ENCODE peak calls at places on chromosome 20, in ten cellular contexts. F is mucosa of descending colon; U is heart right ventricle; S is foreskin fibroblast; Q is naive thymus-derived CD4-positive, alpha-beta T cell; L is neuronal stem cell; B is HL-60; N is PC-9; J is left ventricle myocardium inferior; K is cardiac fibroblast. W is an unnamed sample.

GRCh38 chr20:40681684-40682083 is 7.4 kb downstream of the MAFB start:
- DNase-seq in F (no peak), U (no peak), S (no peak), Q (no peak), L (no peak), B (no peak), N (no peak), J (no peak), K (no peak), W (no peak)

GRCh38 chr20:38303908-38304379 is at the start of gene BPI:
- DNase-seq in F (no peak), U (no peak), S (no peak), Q (no peak), L (no peak), B (peak), N (no peak), J (peak), K (no peak), W (no peak)

GRCh38 chr20:48489656-48490055 is 338.1 kb downstream of the PREX1 start:
- DNase-seq in F (no peak), U (no peak), S (no peak), Q (no peak), L (no peak), B (no peak), N (no peak), J (no peak), K (no peak), W (no peak)

GRCh38 chr20:63911171-63911570 is 16.2 kb downstream of the DNAJC5 start:
- DNase-seq in F (peak), U (no peak), S (no peak), Q (no peak), L (no peak), B (no peak), N (peak), J (no peak), K (peak), W (no peak)

GRCh38 chr20:36768768-36769430 is 4.7 kb downstream of the DSN1 start:
- DNase-seq in F (no peak), U (no peak), S (no peak), Q (no peak), L (no peak), B (no peak), N (no peak), J (no peak), K (peak), W (no peak)

GRCh38 chr20:15528386-15529111 is 1044.7 kb downstream of the KIF16B start:
- DNase-seq in F (no peak), U (no peak), S (no peak), Q (no peak), L (no peak), B (no peak), N (no peak), J (no peak), K (no peak), W (no peak)

GRCh38 chr20:20457392-20458126 is 89.7 kb downstream of the INSM1 start:
- DNase-seq in F (no peak), U (no peak), S (no peak), Q (no peak), L (no peak), B (no peak), N (no peak), J (no peak), K (peak), W (no peak)

GRCh38 chr20:53571555-53572286 is 21.9 kb downstream of the ZNF217 start:
- DNase-seq in F (no peak), U (no peak), S (no peak), Q (no peak), L (no peak), B (no peak), N (no peak), J (no peak), K (no peak), W (no peak)

GRCh38 chr20:15036938-15037337 is 699.5 kb upstream of the FLRT3 start:
- DNase-seq in F (no peak), U (no peak), S (no peak), Q (no peak), L (no peak), B (no peak), N (no peak), J (no peak), K (no peak), W (no peak)

GRCh38 chr20:9059931-9060330 is 9.0 kb upstream of the PLCB4 start:
- DNase-seq in F (no peak), U (no peak), S (peak), Q (no peak), L (no peak), B (no peak), N (no peak), J (no peak), K (no peak), W (no peak)

GRCh38 chr20:1491281-1491840 is at the start of gene SIRPB2:
- DNase-seq in F (no peak), U (peak), S (no peak), Q (no peak), L (no peak), B (peak), N (no peak), J (peak), K (peak), W (no peak)

GRCh38 chr20:38243617-38244016 is 16.9 kb downstream of the KIAA1755 start:
- DNase-seq in F (no peak), U (no peak), S (no peak), Q (no peak), L (no peak), B (peak), N (no peak), J (no peak), K (no peak), W (no peak)

GRCh38 chr20:42589976-42590639 is 599.6 kb downstream of the PTPRT start:
- DNase-seq in F (no peak), U (no peak), S (no peak), Q (no peak), L (no peak), B (no peak), N (no peak), J (no peak), K (no peak), W (no peak)

GRCh38 chr20:47703748-47704147 is 81.5 kb downstream of the SULF2 start:
- DNase-seq in F (no peak), U (no peak), S (no peak), Q (no peak), L (no peak), B (no peak), N (no peak), J (no peak), K (peak), W (no peak)

GRCh38 chr20:17691758-17692157 is 8.0 kb upstream of the BANF2 start:
- DNase-seq in F (no peak), U (no peak), S (no peak), Q (no peak), L (no peak), B (no peak), N (no peak), J (no peak), K (no peak), W (no peak)

GRCh38 chr20:44218441-44218840 is 7.9 kb upstream of the OSER1 start:
- DNase-seq in F (no peak), U (no peak), S (no peak), Q (peak), L (no peak), B (no peak), N (no peak), J (no peak), K (no peak), W (no peak)

GRCh38 chr20:52422574-52423463 is 231.2 kb upstream of the ZFP64 start:
- DNase-seq in F (no peak), U (no peak), S (no peak), Q (no peak), L (no peak), B (no peak), N (no peak), J (no peak), K (no peak), W (no peak)

GRCh38 chr20:59640267-59640666 is 35.9 kb downstream of the PHACTR3 start:
- DNase-seq in F (no peak), U (no peak), S (no peak), Q (no peak), L (no peak), B (no peak), N (no peak), J (no peak), K (no peak), W (no peak)

GRCh38 chr20:37406010-37406998 is 60.4 kb downstream of the SRC start:
- DNase-seq in F (peak), U (no peak), S (no peak), Q (no peak), L (no peak), B (peak), N (peak), J (peak), K (peak), W (no peak)

GRCh38 chr20:34941224-34941623 is 14.4 kb downstream of the GSS start:
- DNase-seq in F (no peak), U (no peak), S (no peak), Q (no peak), L (no peak), B (no peak), N (no peak), J (no peak), K (no peak), W (no peak)

GRCh38 chr20:17917832-17918618 is 50.6 kb downstream of the SNX5 start:
- DNase-seq in F (no peak), U (no peak), S (no peak), Q (no peak), L (no peak), B (no peak), N (no peak), J (no peak), K (no peak), W (no peak)

GRCh38 chr20:11496382-11496781 is 421.3 kb upstream of the BTBD3 start:
- DNase-seq in F (no peak), U (no peak), S (no peak), Q (no peak), L (no peak), B (no peak), N (peak), J (no peak), K (no peak), W (no peak)

GRCh38 chr20:33339515-33340058 is 56.6 kb downstream of the BPIFB1 start:
- DNase-seq in F (no peak), U (no peak), S (no peak), Q (no peak), L (no peak), B (no peak), N (no peak), J (no peak), K (no peak), W (no peak)

GRCh38 chr20:17782768-17783167 is 83.0 kb downstream of the BANF2 start:
- DNase-seq in F (no peak), U (no peak), S (no peak), Q (no peak), L (no peak), B (no peak), N (no peak), J (no peak), K (no peak), W (peak)

GRCh38 chr20:59749293-59749680 is 144.9 kb downstream of the PHACTR3 start:
- DNase-seq in F (no peak), U (no peak), S (peak), Q (no peak), L (no peak), B (no peak), N (no peak), J (no peak), K (peak), W (no peak)

GRCh38 chr20:40882173-40882572 is 146.4 kb upstream of the TOP1 start:
- DNase-seq in F (no peak), U (no peak), S (no peak), Q (no peak), L (no peak), B (no peak), N (no peak), J (no peak), K (no peak), W (no peak)

GRCh38 chr20:17849901-17850673 is 118.5 kb downstream of the SNX5 start:
- DNase-seq in F (no peak), U (peak), S (peak), Q (no peak), L (no peak), B (no peak), N (peak), J (peak), K (peak), W (no peak)

GRCh38 chr20:30489604-30490003 is 767.9 kb upstream of the DEFB115 start:
- DNase-seq in F (no peak), U (no peak), S (no peak), Q (no peak), L (no peak), B (no peak), N (no peak), J (no peak), K (no peak), W (no peak)

GRCh38 chr20:5195655-5196054 is 68.8 kb downstream of the CDS2 start:
- DNase-seq in F (no peak), U (no peak), S (peak), Q (no peak), L (no peak), B (no peak), N (no peak), J (no peak), K (no peak), W (no peak)

GRCh38 chr20:46894579-46894958 is at the start of gene EYA2:
- DNase-seq in F (peak), U (no peak), S (no peak), Q (no peak), L (peak), B (no peak), N (no peak), J (peak), K (no peak), W (no peak)

GRCh38 chr20:12808006-12808567 is 200.7 kb upstream of the SPTLC3 start:
- DNase-seq in F (no peak), U (no peak), S (no peak), Q (no peak), L (no peak), B (no peak), N (no peak), J (no peak), K (no peak), W (no peak)

GRCh38 chr20:40532103-40532502 is 156.9 kb downstream of the MAFB start:
- DNase-seq in F (no peak), U (no peak), S (no peak), Q (no peak), L (no peak), B (no peak), N (peak), J (no peak), K (peak), W (no peak)

GRCh38 chr20:14820771-14821170 is 483.4 kb upstream of the FLRT3 start:
- DNase-seq in F (no peak), U (no peak), S (no peak), Q (no peak), L (no peak), B (no peak), N (no peak), J (no peak), K (no peak), W (no peak)

GRCh38 chr20:13348301-13349239 is 127.5 kb downstream of the ISM1 start:
- DNase-seq in F (no peak), U (no peak), S (no peak), Q (no peak), L (no peak), B (no peak), N (no peak), J (no peak), K (peak), W (no peak)

GRCh38 chr20:37539956-37540455 is 12.3 kb upstream of the BLCAP start:
- DNase-seq in F (no peak), U (no peak), S (no peak), Q (no peak), L (no peak), B (no peak), N (no peak), J (no peak), K (no peak), W (no peak)

GRCh38 chr20:37114012-37114411 is 18.2 kb upstream of the RBL1 start:
- DNase-seq in F (peak), U (no peak), S (no peak), Q (no peak), L (no peak), B (no peak), N (no peak), J (no peak), K (no peak), W (no peak)

GRCh38 chr20:54221996-54222890 is 14.4 kb downstream of the PFDN4 start:
- DNase-seq in F (no peak), U (no peak), S (no peak), Q (no peak), L (no peak), B (no peak), N (no peak), J (no peak), K (no peak), W (no peak)

GRCh38 chr20:47335251-47336012 is 21.1 kb downstream of the ZMYND8 start:
- DNase-seq in F (no peak), U (no peak), S (no peak), Q (no peak), L (no peak), B (no peak), N (no peak), J (no peak), K (no peak), W (no peak)

DNA sequence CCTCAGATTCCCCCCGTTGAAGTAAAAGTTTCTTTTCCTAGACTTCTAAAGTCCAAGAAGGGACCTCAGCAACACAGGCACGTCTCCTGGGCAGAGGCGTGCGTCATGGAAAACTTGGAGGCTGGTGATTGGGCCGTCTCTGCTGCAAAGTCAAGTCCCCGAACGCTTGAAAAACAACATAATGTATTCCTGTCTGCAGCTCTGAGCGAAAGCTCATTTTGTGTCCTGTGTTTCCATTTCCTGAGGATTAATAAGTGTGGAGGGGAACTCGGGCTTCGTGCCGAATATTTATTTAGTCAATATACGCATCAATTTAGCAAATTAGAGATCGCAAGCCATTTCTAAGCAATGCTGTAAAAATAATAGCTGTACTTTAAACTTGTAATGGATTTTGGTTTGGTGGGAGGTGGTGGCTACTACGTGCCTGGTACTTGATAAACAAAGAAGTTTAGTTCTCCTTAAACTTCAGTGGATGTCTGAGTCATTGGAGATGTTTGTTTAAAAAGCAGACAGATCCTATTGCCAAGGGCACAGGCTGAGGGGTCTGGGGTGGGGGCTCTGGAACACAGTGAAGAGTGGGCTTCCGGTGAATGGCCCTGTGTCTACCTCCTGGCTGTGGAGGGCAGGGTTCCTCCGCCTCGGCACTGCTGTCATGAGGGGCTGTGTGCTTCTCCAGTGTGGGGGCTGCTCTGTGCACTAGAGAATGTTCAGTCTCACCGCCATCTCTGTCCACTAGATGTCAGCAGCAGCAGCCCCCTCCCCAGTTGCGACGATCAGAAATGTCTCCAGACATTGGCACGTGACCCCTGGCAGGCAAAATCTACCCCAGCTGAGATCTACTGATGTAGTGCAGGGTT is 21.8 kb downstream of the PCK1 start:
- DNase-seq in F (peak), U (peak), S (no peak), Q (no peak), L (no peak), B (no peak), N (no peak), J (no peak), K (peak), W (no peak)
- H3K4me3 ChIP-seq in F (no peak), U (no peak), S (no peak), Q (no peak), L (no peak), B (no peak), N (no peak), J (no peak), K (no peak), W (no peak)

GRCh38 chr20:3930265-3931206 is 41.3 kb downstream of the PANK2 start:
- DNase-seq in F (no peak), U (no peak), S (no peak), Q (no peak), L (no peak), B (no peak), N (no peak), J (no peak), K (no peak), W (no peak)
- H3K4me3 ChIP-seq in F (no peak), U (no peak), S (no peak), Q (no peak), L (no peak), B (no peak), N (no peak), J (no peak), K (no peak), W (no peak)

GRCh38 chr20:62768815-62769287 is 27.4 kb upstream of the MRGBP start:
- DNase-seq in F (peak), U (no peak), S (no peak), Q (no peak), L (no peak), B (no peak), N (peak), J (no peak), K (peak), W (no peak)

GRCh38 chr20:62770111-62770910 is 26.0 kb upstream of the MRGBP start:
- DNase-seq in F (peak), U (no peak), S (no peak), Q (no peak), L (no peak), B (no peak), N (no peak), J (peak), K (no peak), W (no peak)

GRCh38 chr20:62768234-62768814 is 27.9 kb upstream of the MRGBP start:
- DNase-seq in F (peak), U (no peak), S (no peak), Q (no peak), L (no peak), B (no peak), N (no peak), J (no peak), K (no peak), W (no peak)

GRCh38 chr20:62770916-62771315 is 25.4 kb upstream of the MRGBP start:
- DNase-seq in F (no peak), U (no peak), S (no peak), Q (no peak), L (no peak), B (no peak), N (no peak), J (no peak), K (no peak), W (no peak)

DNA sequence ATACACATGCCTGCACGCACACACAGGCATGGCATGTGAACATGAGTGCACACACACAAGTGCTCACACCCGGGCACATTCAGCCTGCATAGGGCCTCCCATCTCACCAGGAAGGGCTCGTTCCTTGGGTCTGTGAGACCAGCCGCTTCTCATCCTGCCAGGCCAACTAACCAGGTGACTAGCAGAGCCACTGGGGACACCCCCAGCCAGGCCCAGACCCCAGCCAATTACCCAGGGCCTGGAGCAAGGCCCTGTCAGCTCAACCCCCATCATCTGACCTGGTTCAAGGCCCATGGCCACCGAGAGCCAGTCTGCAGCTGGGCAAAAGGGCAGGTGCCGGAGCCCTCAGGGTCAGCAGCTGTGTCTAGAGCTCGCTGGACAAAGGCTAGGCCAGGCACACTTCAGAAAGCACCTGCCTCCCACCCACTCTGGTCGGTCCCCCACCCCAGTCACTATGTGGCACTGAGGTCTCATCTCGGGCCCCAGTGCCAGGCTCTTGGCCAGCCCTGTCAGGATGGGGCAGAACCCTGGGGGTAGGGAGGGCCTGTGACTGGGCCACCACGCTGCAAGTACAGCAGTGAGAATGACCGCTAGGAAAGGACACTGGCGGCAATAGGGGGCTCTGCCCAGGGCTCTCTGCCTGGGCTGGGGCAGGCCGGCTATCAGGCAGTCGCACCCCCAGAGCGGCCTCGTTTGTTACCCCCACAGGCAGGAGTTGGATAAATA is 26.8 kb upstream of the MRGBP start:
- DNase-seq in F (peak), U (no peak), S (no peak), Q (no peak), L (no peak), B (no peak), N (no peak), J (peak), K (no peak), W (no peak)
- H3K4me3 ChIP-seq in F (no peak), U (no peak), S (no peak), Q (no peak), L (no peak), B (no peak), N (no peak), J (no peak), K (no peak), W (no peak)

GRCh38 chr20:58084566-58084965 is 143.9 kb downstream of the ANKRD60 start:
- DNase-seq in F (no peak), U (no peak), S (no peak), Q (no peak), L (no peak), B (no peak), N (no peak), J (no peak), K (no peak), W (no peak)
- H3K4me3 ChIP-seq in F (no peak), U (no peak), S (no peak), Q (no peak), L (no peak), B (no peak), N (no peak), J (no peak), K (no peak), W (no peak)

DNA sequence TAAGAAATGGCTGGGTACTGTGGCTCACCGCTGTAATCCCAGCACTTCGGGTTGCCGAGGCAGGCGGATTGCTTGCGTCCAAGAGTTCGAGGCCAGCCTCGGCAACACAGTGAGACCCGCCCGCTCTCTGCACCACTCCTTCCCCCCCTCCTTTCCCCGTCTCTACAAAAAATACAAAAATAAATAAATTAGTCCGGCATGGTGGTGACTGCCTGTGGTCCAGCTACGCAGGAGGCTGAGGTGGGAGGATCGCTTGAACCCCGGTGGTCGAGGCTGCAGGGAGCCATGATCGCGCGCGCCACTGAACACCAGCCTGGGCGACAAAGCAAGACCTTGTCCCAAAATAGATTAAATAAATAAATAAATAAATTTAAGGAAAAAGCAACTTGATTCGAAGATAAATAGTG is 448 bp upstream of the RNF114 start:
- DNase-seq in F (no peak), U (no peak), S (no peak), Q (no peak), L (no peak), B (no peak), N (no peak), J (no peak), K (no peak), W (no peak)
- H3K4me3 ChIP-seq in F (peak), U (peak), S (peak), Q (peak), L (peak), B (peak), N (peak), J (peak), K (peak), W (peak)